ENCODE peak calls at places on chromosomes 13 and 19, in ten cellular contexts. One of them, this sample, is unnamed.

GRCh38 chr13:113855012-113855921 is 8.6 kb downstream of the GAS6 start:
- DNase-seq in K562: no peak
- DNase-seq in HepG2: no peak
- DNase-seq in gastrocnemius medialis: peak; percentile 91
- DNase-seq in heart left ventricle: peak; percentile 74
- DNase-seq in left ventricle myocardium inferior: peak; percentile 52
- DNase-seq in endodermal cell: peak; percentile 24
- DNase-seq in heart right ventricle: peak; percentile 63
- DNase-seq in PC-9: no peak
- DNase-seq in ovary: peak; percentile 21
- DNase-seq in this sample: peak; percentile 16

GRCh38 chr19:46660008-46660517 is 919 bp downstream of the DACT3 start:
- DNase-seq in gastrocnemius medialis: no peak
- DNase-seq in endodermal cell: peak; percentile 86
- DNase-seq in heart right ventricle: peak; percentile 39
- DNase-seq in PC-9: no peak
- DNase-seq in K562: peak; percentile 59
- DNase-seq in heart left ventricle: no peak
- DNase-seq in HepG2: no peak
- DNase-seq in left ventricle myocardium inferior: peak; percentile 22
- DNase-seq in ovary: peak; percentile 62
- DNase-seq in this sample: peak; percentile 41

GRCh38 chr19:18373892-18374629 is 11.9 kb upstream of the GDF15 start:
- DNase-seq in HepG2: peak; percentile 95
- DNase-seq in ovary: peak; percentile 93
- DNase-seq in gastrocnemius medialis: peak; percentile 88
- DNase-seq in heart right ventricle: peak; percentile 95
- DNase-seq in K562: peak; percentile 96
- DNase-seq in left ventricle myocardium inferior: peak; percentile 90
- DNase-seq in PC-9: peak; percentile 93
- DNase-seq in endodermal cell: peak; percentile 99
- DNase-seq in heart left ventricle: peak; percentile 93
- DNase-seq in this sample: peak; percentile 88

GRCh38 chr19:46428278-46429141 is at the start of gene PNMA8C:
- DNase-seq in PC-9: peak; percentile 42
- DNase-seq in K562: peak; percentile 70
- DNase-seq in left ventricle myocardium inferior: peak; percentile 75
- DNase-seq in heart right ventricle: peak; percentile 61
- DNase-seq in gastrocnemius medialis: no peak
- DNase-seq in endodermal cell: peak; percentile 92
- DNase-seq in heart left ventricle: peak; percentile 87
- DNase-seq in ovary: peak; percentile 70
- DNase-seq in HepG2: no peak
- DNase-seq in this sample: no peak

GRCh38 chr19:35253316-35254286 is 4.8 kb downstream of the LSR start:
- DNase-seq in heart right ventricle: no peak
- DNase-seq in PC-9: no peak
- DNase-seq in HepG2: peak; percentile 79
- DNase-seq in ovary: no peak
- DNase-seq in endodermal cell: peak; percentile 85
- DNase-seq in heart left ventricle: peak; percentile 29
- DNase-seq in K562: no peak
- DNase-seq in left ventricle myocardium inferior: no peak
- DNase-seq in gastrocnemius medialis: no peak
- DNase-seq in this sample: no peak

GRCh38 chr13:110630566-110631119 is 15.3 kb downstream of the NAXD start:
- DNase-seq in HepG2: no peak
- DNase-seq in endodermal cell: peak; percentile 22
- DNase-seq in ovary: peak; percentile 56
- DNase-seq in left ventricle myocardium inferior: no peak
- DNase-seq in gastrocnemius medialis: no peak
- DNase-seq in heart right ventricle: no peak
- DNase-seq in K562: no peak
- DNase-seq in PC-9: no peak
- DNase-seq in heart left ventricle: no peak
- DNase-seq in this sample: no peak

GRCh38 chr19:7970716-7971448 is 27.4 kb upstream of the TIMM44 start:
- DNase-seq in endodermal cell: peak; percentile 91
- DNase-seq in PC-9: peak; percentile 46
- DNase-seq in K562: peak; percentile 64
- DNase-seq in heart left ventricle: peak; percentile 48
- DNase-seq in gastrocnemius medialis: no peak
- DNase-seq in HepG2: peak; percentile 47
- DNase-seq in ovary: no peak
- DNase-seq in left ventricle myocardium inferior: no peak
- DNase-seq in heart right ventricle: no peak
- DNase-seq in this sample: peak; percentile 51

GRCh38 chr13:86932935-86933334 is 738.2 kb upstream of the SLITRK5 start:
- DNase-seq in HepG2: no peak
- DNase-seq in PC-9: no peak
- DNase-seq in ovary: no peak
- DNase-seq in gastrocnemius medialis: no peak
- DNase-seq in heart right ventricle: no peak
- DNase-seq in endodermal cell: peak; percentile 92
- DNase-seq in heart left ventricle: no peak
- DNase-seq in K562: no peak
- DNase-seq in left ventricle myocardium inferior: no peak
- DNase-seq in this sample: no peak

DNA sequence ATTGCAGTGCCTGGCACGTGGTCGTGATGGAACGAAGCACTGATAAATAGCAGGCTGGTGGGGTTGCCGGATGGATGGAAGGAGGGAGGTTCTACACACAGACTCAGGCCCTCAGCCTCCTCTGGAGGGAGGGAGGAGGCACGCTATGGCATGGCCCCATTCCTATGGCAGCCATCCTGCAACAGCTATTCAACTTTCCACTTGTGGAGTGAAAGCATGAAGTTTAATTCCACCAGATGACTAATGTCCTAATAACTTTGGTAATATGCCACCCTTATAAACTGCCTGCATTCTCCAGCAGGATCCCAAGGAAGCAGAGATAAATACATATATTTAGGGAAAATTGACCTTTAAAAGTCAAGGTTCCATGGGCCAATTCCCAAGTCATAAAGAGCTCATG is 92.4 kb downstream of the KL start:
- DNase-seq in ovary: no peak
- DNase-seq in K562: no peak
- DNase-seq in gastrocnemius medialis: no peak
- DNase-seq in heart left ventricle: no peak
- DNase-seq in endodermal cell: no peak
- DNase-seq in HepG2: no peak
- DNase-seq in heart right ventricle: no peak
- DNase-seq in left ventricle myocardium inferior: no peak
- DNase-seq in PC-9: no peak
- DNase-seq in this sample: no peak
- H3K36me3 ChIP-seq in ovary: no peaks in the 10 kb centered on the region
- H3K36me3 ChIP-seq in K562: no peaks in the 10 kb centered on the region
- H3K36me3 ChIP-seq in gastrocnemius medialis: peaks cover 45% of the 10 kb centered on the region
- H3K36me3 ChIP-seq in heart left ventricle: peaks cover 85% of the 10 kb centered on the region
- H3K36me3 ChIP-seq in endodermal cell: no peaks in the 10 kb centered on the region
- H3K36me3 ChIP-seq in HepG2: peaks cover 60% of the 10 kb centered on the region
- H3K36me3 ChIP-seq in heart right ventricle: peaks cover 46% of the 10 kb centered on the region
- H3K36me3 ChIP-seq in left ventricle myocardium inferior: peaks cover 83% of the 10 kb centered on the region
- H3K36me3 ChIP-seq in PC-9: peaks cover 14% of the 10 kb centered on the region
- H3K36me3 ChIP-seq in this sample: peaks cover 2% of the 10 kb centered on the region

DNA sequence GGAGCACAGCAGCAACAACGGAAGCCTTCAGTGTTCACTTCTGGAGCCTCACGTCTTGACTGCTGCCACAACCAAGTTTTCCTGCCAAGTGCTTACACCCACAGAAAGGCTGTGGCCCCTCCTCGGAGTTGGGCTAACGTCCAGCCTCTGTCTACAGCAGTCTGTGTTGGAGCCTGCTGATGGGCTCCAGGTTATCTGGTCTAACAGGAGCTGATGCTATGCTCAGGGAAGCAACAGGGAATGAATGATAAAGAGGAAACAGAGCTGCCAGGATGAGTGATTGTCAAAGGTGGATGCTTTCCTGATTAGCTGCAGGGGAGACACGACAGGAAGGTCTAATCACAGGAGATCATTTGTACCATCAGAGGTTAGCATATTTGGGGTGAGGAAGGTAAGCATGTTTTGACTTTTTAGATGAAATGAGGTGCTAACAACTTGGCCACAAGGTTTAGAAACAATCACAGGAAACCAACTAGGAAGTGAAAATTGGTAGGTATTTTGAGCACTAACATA is 53.8 kb upstream of the RCBTB2 start:
- DNase-seq in gastrocnemius medialis: no peak
- DNase-seq in PC-9: no peak
- DNase-seq in K562: peak; percentile 10
- DNase-seq in heart left ventricle: no peak
- DNase-seq in HepG2: no peak
- DNase-seq in ovary: peak; percentile 57
- DNase-seq in left ventricle myocardium inferior: peak; percentile 66
- DNase-seq in endodermal cell: no peak
- DNase-seq in heart right ventricle: peak; percentile 63
- DNase-seq in this sample: no peak
- H3K4me3 ChIP-seq in gastrocnemius medialis: no peak overlapping the region
- H3K4me3 ChIP-seq in PC-9: no peak overlapping the region
- H3K4me3 ChIP-seq in K562: no peak overlapping the region
- H3K4me3 ChIP-seq in heart left ventricle: no peak overlapping the region
- H3K4me3 ChIP-seq in HepG2: no peak overlapping the region
- H3K4me3 ChIP-seq in ovary: no peak overlapping the region
- H3K4me3 ChIP-seq in left ventricle myocardium inferior: no peak overlapping the region
- H3K4me3 ChIP-seq in endodermal cell: no peak overlapping the region
- H3K4me3 ChIP-seq in heart right ventricle: no peak overlapping the region
- H3K4me3 ChIP-seq in this sample: no peak overlapping the region

GRCh38 chr13:21212138-21212775 is 35.8 kb downstream of the MRPL57 start:
- DNase-seq in ovary: no peak
- DNase-seq in HepG2: no peak
- DNase-seq in heart right ventricle: no peak
- DNase-seq in PC-9: no peak
- DNase-seq in heart left ventricle: no peak
- DNase-seq in endodermal cell: no peak
- DNase-seq in left ventricle myocardium inferior: no peak
- DNase-seq in gastrocnemius medialis: no peak
- DNase-seq in K562: no peak
- DNase-seq in this sample: no peak
- H3K4me1 ChIP-seq in ovary: no peaks in the 10 kb centered on the region
- H3K4me1 ChIP-seq in HepG2: peaks cover 7% of the 10 kb centered on the region
- H3K4me1 ChIP-seq in heart right ventricle: no peaks in the 10 kb centered on the region
- H3K4me1 ChIP-seq in PC-9: no peaks in the 10 kb centered on the region
- H3K4me1 ChIP-seq in heart left ventricle: no peaks in the 10 kb centered on the region
- H3K4me1 ChIP-seq in endodermal cell: no peaks in the 10 kb centered on the region
- H3K4me1 ChIP-seq in left ventricle myocardium inferior: no peaks in the 10 kb centered on the region
- H3K4me1 ChIP-seq in gastrocnemius medialis: no peaks in the 10 kb centered on the region
- H3K4me1 ChIP-seq in K562: no peaks in the 10 kb centered on the region
- H3K4me1 ChIP-seq in this sample: no peaks in the 10 kb centered on the region

DNA sequence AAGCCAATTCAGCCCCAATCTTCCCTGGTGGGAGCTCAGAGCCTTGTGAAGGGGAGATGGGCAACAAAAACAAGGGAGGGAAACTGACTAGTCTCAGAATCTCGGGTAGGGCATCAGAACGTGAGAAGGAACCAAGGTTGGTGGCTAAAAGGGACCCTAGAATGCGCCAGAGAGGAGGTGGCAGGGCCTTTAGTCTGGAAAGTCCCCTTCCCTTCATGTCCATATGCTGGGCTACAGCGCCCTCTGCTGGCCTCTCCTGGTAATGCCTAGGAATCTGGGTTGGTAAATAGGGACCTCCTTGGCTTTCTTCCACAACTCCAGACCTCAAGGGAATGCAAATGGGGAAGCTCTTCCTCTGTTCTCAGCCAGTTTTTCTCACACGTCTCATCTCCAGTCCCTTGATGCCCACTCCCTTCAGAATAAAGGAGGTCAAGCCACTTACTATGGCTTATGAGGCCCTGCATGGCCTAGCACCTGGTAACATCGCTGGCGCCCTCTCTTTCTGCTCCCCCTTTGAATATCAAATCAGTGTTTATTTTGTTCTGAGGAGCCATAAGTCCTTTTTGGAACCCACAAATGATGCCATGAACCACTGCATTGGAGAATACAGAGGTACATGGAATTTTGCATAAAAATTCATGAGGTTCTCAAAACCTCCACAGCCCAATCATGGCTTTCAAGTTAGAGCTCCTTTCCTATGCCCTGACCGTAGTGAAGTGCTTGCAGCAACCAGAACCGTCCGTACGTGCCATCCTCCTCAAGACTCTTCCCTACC is 1.3 kb upstream of the CCDC97 start:
- DNase-seq in gastrocnemius medialis: peak; percentile 77
- DNase-seq in K562: peak; percentile 66
- DNase-seq in left ventricle myocardium inferior: peak; percentile 93
- DNase-seq in ovary: peak; percentile 94
- DNase-seq in heart left ventricle: peak; percentile 95
- DNase-seq in HepG2: peak; percentile 76
- DNase-seq in PC-9: peak; percentile 90
- DNase-seq in heart right ventricle: peak; percentile 95
- DNase-seq in endodermal cell: peak; percentile 99
- DNase-seq in this sample: peak; percentile 92
- H3K36me3 ChIP-seq in gastrocnemius medialis: peaks cover 52% of the 10 kb centered on the region
- H3K36me3 ChIP-seq in K562: peaks cover 61% of the 10 kb centered on the region
- H3K36me3 ChIP-seq in left ventricle myocardium inferior: peaks cover 61% of the 10 kb centered on the region
- H3K36me3 ChIP-seq in ovary: no peaks in the 10 kb centered on the region
- H3K36me3 ChIP-seq in heart left ventricle: peaks cover 61% of the 10 kb centered on the region
- H3K36me3 ChIP-seq in HepG2: peaks cover 52% of the 10 kb centered on the region
- H3K36me3 ChIP-seq in PC-9: peaks cover 8% of the 10 kb centered on the region
- H3K36me3 ChIP-seq in heart right ventricle: peaks cover 52% of the 10 kb centered on the region
- H3K36me3 ChIP-seq in endodermal cell: peaks cover 68% of the 10 kb centered on the region
- H3K36me3 ChIP-seq in this sample: peaks cover 8% of the 10 kb centered on the region

This sample was measured in Caco-2.